ENCODE peak calls at places on chromosomes 6 and 20, in ten cellular contexts. One of them, this sample, is unnamed.

GRCh38 chr6:15839969-15840541 is 177.2 kb upstream of the DTNBP1 start:
- DNase-seq in RWPE1: no peak
- DNase-seq in AG09319: no peak
- DNase-seq in WERI-Rb-1: no peak
- DNase-seq in fibroblast of lung: no peak
- DNase-seq in upper lobe of right lung: no peak
- DNase-seq in foreskin fibroblast: no peak
- DNase-seq in GM10248: no peak
- DNase-seq in coronary artery: no peak
- DNase-seq in omental fat pad: no peak
- DNase-seq in this sample: no peak

GRCh38 chr6:118968416-118968815 is 33.5 kb upstream of the MCM9 start:
- DNase-seq in GM10248: no peak
- DNase-seq in coronary artery: no peak
- DNase-seq in WERI-Rb-1: no peak
- DNase-seq in upper lobe of right lung: no peak
- DNase-seq in omental fat pad: no peak
- DNase-seq in fibroblast of lung: peak
- DNase-seq in foreskin fibroblast: peak
- DNase-seq in RWPE1: no peak
- DNase-seq in AG09319: no peak
- DNase-seq in this sample: peak

GRCh38 chr6:100593522-100593921 is 128.8 kb upstream of the SIM1 start:
- DNase-seq in GM10248: no peak
- DNase-seq in omental fat pad: no peak
- DNase-seq in fibroblast of lung: peak
- DNase-seq in upper lobe of right lung: no peak
- DNase-seq in coronary artery: no peak
- DNase-seq in foreskin fibroblast: no peak
- DNase-seq in AG09319: no peak
- DNase-seq in WERI-Rb-1: no peak
- DNase-seq in RWPE1: no peak
- DNase-seq in this sample: no peak

GRCh38 chr6:116158641-116159040 is 32.7 kb upstream of the COL10A1 start:
- DNase-seq in RWPE1: no peak
- DNase-seq in AG09319: no peak
- DNase-seq in omental fat pad: no peak
- DNase-seq in GM10248: no peak
- DNase-seq in coronary artery: no peak
- DNase-seq in upper lobe of right lung: no peak
- DNase-seq in foreskin fibroblast: peak
- DNase-seq in fibroblast of lung: peak
- DNase-seq in WERI-Rb-1: no peak
- DNase-seq in this sample: peak

GRCh38 chr6:108403260-108403659 is 108.4 kb downstream of the AFG1L start:
- DNase-seq in AG09319: no peak
- DNase-seq in fibroblast of lung: no peak
- DNase-seq in omental fat pad: no peak
- DNase-seq in foreskin fibroblast: no peak
- DNase-seq in upper lobe of right lung: no peak
- DNase-seq in GM10248: no peak
- DNase-seq in coronary artery: no peak
- DNase-seq in RWPE1: no peak
- DNase-seq in WERI-Rb-1: no peak
- DNase-seq in this sample: no peak

GRCh38 chr6:15296249-15296648 is 50.4 kb downstream of the JARID2 start:
- DNase-seq in coronary artery: no peak
- DNase-seq in AG09319: no peak
- DNase-seq in foreskin fibroblast: no peak
- DNase-seq in WERI-Rb-1: no peak
- DNase-seq in omental fat pad: no peak
- DNase-seq in fibroblast of lung: no peak
- DNase-seq in GM10248: no peak
- DNase-seq in RWPE1: no peak
- DNase-seq in upper lobe of right lung: no peak
- DNase-seq in this sample: no peak

GRCh38 chr6:157669747-157670216 is 153.3 kb upstream of the SNX9 start:
- DNase-seq in coronary artery: peak
- DNase-seq in foreskin fibroblast: peak
- DNase-seq in WERI-Rb-1: peak
- DNase-seq in AG09319: peak
- DNase-seq in RWPE1: peak
- DNase-seq in omental fat pad: peak
- DNase-seq in fibroblast of lung: peak
- DNase-seq in upper lobe of right lung: peak
- DNase-seq in GM10248: no peak
- DNase-seq in this sample: peak

GRCh38 chr6:28531479-28532128 is 5.9 kb downstream of the GPX5 start:
- DNase-seq in fibroblast of lung: no peak
- DNase-seq in upper lobe of right lung: no peak
- DNase-seq in omental fat pad: no peak
- DNase-seq in GM10248: no peak
- DNase-seq in foreskin fibroblast: no peak
- DNase-seq in WERI-Rb-1: no peak
- DNase-seq in coronary artery: no peak
- DNase-seq in AG09319: no peak
- DNase-seq in RWPE1: no peak
- DNase-seq in this sample: no peak

GRCh38 chr6:132818404-132819359 is 4.3 kb downstream of the RPS12 start:
- DNase-seq in omental fat pad: no peak
- DNase-seq in AG09319: no peak
- DNase-seq in fibroblast of lung: peak
- DNase-seq in upper lobe of right lung: no peak
- DNase-seq in WERI-Rb-1: no peak
- DNase-seq in RWPE1: no peak
- DNase-seq in coronary artery: no peak
- DNase-seq in foreskin fibroblast: no peak
- DNase-seq in GM10248: no peak
- DNase-seq in this sample: peak

GRCh38 chr6:132817554-132818403 is 3.4 kb downstream of the RPS12 start:
- DNase-seq in WERI-Rb-1: no peak
- DNase-seq in coronary artery: no peak
- DNase-seq in GM10248: no peak
- DNase-seq in AG09319: no peak
- DNase-seq in omental fat pad: no peak
- DNase-seq in fibroblast of lung: no peak
- DNase-seq in upper lobe of right lung: no peak
- DNase-seq in foreskin fibroblast: no peak
- DNase-seq in RWPE1: no peak
- DNase-seq in this sample: no peak

GRCh38 chr6:132814716-132815570 is 574 bp downstream of the RPS12 start:
- DNase-seq in AG09319: no peak
- DNase-seq in GM10248: no peak
- DNase-seq in fibroblast of lung: peak
- DNase-seq in RWPE1: no peak
- DNase-seq in coronary artery: no peak
- DNase-seq in WERI-Rb-1: no peak
- DNase-seq in omental fat pad: no peak
- DNase-seq in upper lobe of right lung: no peak
- DNase-seq in foreskin fibroblast: no peak
- DNase-seq in this sample: no peak

GRCh38 chr6:132819405-132820145 is 5.2 kb downstream of the RPS12 start:
- DNase-seq in RWPE1: peak
- DNase-seq in coronary artery: no peak
- DNase-seq in foreskin fibroblast: no peak
- DNase-seq in fibroblast of lung: peak
- DNase-seq in omental fat pad: no peak
- DNase-seq in WERI-Rb-1: no peak
- DNase-seq in GM10248: no peak
- DNase-seq in upper lobe of right lung: no peak
- DNase-seq in AG09319: no peak
- DNase-seq in this sample: no peak

DNA sequence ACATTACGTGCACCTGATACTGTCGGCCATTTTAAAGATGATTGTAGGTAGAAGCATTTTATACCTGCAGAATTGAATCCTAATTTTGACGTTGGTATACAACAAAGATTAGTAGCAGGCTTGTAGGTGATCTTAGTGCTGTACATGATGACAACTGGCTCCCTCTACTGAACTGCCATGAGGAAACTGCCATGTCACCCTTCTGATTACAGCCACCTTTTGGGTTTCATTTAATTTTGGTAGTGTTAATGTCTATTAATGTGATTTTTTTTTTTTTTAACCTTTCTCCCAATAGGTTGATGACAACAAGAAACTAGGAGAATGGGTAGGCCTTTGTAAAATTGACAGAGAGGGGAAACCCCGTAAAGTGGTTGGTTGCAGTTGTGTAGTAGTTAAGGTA is 2.3 kb downstream of the RPS12 start:
- DNase-seq in RWPE1: no peak
- DNase-seq in AG09319: no peak
- DNase-seq in GM10248: no peak
- DNase-seq in upper lobe of right lung: no peak
- DNase-seq in fibroblast of lung: no peak
- DNase-seq in coronary artery: no peak
- DNase-seq in omental fat pad: no peak
- DNase-seq in foreskin fibroblast: no peak
- DNase-seq in WERI-Rb-1: no peak
- DNase-seq in this sample: no peak
- TF ChIP-seq CTCF in RWPE1: no peak
- TF ChIP-seq CTCF in AG09319: no peak
- TF ChIP-seq CTCF in GM10248: no peak
- TF ChIP-seq CTCF in upper lobe of right lung: no peak
- TF ChIP-seq CTCF in fibroblast of lung: no peak
- TF ChIP-seq CTCF in coronary artery: no peak
- TF ChIP-seq CTCF in omental fat pad: no peak
- TF ChIP-seq CTCF in foreskin fibroblast: no peak
- TF ChIP-seq CTCF in WERI-Rb-1: no peak
- TF ChIP-seq CTCF in this sample: no peak

GRCh38 chr6:35251949-35252348 is 7.6 kb upstream of the ZNF76 start:
- DNase-seq in AG09319: no peak
- DNase-seq in omental fat pad: no peak
- DNase-seq in WERI-Rb-1: no peak
- DNase-seq in GM10248: no peak
- DNase-seq in coronary artery: no peak
- DNase-seq in RWPE1: no peak
- DNase-seq in foreskin fibroblast: no peak
- DNase-seq in upper lobe of right lung: no peak
- DNase-seq in fibroblast of lung: no peak
- DNase-seq in this sample: no peak

GRCh38 chr6:35244551-35244950 is 15.0 kb upstream of the ZNF76 start:
- DNase-seq in AG09319: no peak
- DNase-seq in RWPE1: no peak
- DNase-seq in omental fat pad: no peak
- DNase-seq in WERI-Rb-1: no peak
- DNase-seq in foreskin fibroblast: no peak
- DNase-seq in GM10248: no peak
- DNase-seq in fibroblast of lung: no peak
- DNase-seq in coronary artery: no peak
- DNase-seq in upper lobe of right lung: no peak
- DNase-seq in this sample: no peak

GRCh38 chr6:35248965-35249364 is 10.6 kb upstream of the ZNF76 start:
- DNase-seq in coronary artery: no peak
- DNase-seq in fibroblast of lung: no peak
- DNase-seq in GM10248: no peak
- DNase-seq in AG09319: no peak
- DNase-seq in omental fat pad: no peak
- DNase-seq in foreskin fibroblast: no peak
- DNase-seq in WERI-Rb-1: no peak
- DNase-seq in upper lobe of right lung: no peak
- DNase-seq in RWPE1: no peak
- DNase-seq in this sample: no peak

GRCh38 chr6:35248300-35248699 is 11.2 kb upstream of the ZNF76 start:
- DNase-seq in upper lobe of right lung: no peak
- DNase-seq in omental fat pad: no peak
- DNase-seq in foreskin fibroblast: no peak
- DNase-seq in RWPE1: no peak
- DNase-seq in GM10248: no peak
- DNase-seq in coronary artery: no peak
- DNase-seq in AG09319: no peak
- DNase-seq in WERI-Rb-1: no peak
- DNase-seq in fibroblast of lung: no peak
- DNase-seq in this sample: no peak

DNA sequence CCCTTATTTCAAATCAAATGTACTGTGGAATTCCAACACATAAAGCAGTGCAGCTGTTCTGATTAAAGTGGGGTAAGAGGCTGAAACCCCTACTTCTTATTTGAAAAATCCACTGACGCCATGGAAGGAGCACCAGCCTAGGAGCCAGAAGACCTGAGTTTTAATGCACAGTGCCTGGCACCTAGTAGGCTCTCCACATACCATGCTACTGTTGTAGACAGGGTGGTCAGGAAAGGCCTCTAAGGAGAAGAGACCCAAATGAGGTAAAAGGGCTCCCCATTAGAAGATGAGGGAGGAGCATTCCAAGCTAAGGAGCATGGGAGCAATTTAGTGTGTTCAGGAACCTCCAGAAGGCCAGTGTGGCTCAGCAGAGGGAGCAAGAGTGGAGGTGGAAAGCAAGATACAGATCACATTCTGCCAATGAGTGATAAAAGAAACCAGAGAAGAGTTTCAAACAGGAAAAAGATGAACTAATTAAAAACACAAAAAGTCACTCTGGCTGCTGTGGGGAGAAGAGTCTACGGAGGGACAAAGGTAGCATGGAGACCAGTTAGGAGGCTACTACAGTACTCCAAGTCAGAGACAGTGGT is 11.8 kb upstream of the ZNF76 start:
- DNase-seq in coronary artery: no peak
- DNase-seq in upper lobe of right lung: no peak
- DNase-seq in omental fat pad: no peak
- DNase-seq in WERI-Rb-1: no peak
- DNase-seq in RWPE1: no peak
- DNase-seq in GM10248: peak
- DNase-seq in foreskin fibroblast: no peak
- DNase-seq in fibroblast of lung: no peak
- DNase-seq in AG09319: no peak
- DNase-seq in this sample: peak
- TF ChIP-seq CTCF in coronary artery: no peak
- TF ChIP-seq CTCF in upper lobe of right lung: no peak
- TF ChIP-seq CTCF in omental fat pad: no peak
- TF ChIP-seq CTCF in WERI-Rb-1: no peak
- TF ChIP-seq CTCF in RWPE1: no peak
- TF ChIP-seq CTCF in GM10248: peak
- TF ChIP-seq CTCF in foreskin fibroblast: peak
- TF ChIP-seq CTCF in fibroblast of lung: no peak
- TF ChIP-seq CTCF in AG09319: no peak
- TF ChIP-seq CTCF in this sample: no peak

DNA sequence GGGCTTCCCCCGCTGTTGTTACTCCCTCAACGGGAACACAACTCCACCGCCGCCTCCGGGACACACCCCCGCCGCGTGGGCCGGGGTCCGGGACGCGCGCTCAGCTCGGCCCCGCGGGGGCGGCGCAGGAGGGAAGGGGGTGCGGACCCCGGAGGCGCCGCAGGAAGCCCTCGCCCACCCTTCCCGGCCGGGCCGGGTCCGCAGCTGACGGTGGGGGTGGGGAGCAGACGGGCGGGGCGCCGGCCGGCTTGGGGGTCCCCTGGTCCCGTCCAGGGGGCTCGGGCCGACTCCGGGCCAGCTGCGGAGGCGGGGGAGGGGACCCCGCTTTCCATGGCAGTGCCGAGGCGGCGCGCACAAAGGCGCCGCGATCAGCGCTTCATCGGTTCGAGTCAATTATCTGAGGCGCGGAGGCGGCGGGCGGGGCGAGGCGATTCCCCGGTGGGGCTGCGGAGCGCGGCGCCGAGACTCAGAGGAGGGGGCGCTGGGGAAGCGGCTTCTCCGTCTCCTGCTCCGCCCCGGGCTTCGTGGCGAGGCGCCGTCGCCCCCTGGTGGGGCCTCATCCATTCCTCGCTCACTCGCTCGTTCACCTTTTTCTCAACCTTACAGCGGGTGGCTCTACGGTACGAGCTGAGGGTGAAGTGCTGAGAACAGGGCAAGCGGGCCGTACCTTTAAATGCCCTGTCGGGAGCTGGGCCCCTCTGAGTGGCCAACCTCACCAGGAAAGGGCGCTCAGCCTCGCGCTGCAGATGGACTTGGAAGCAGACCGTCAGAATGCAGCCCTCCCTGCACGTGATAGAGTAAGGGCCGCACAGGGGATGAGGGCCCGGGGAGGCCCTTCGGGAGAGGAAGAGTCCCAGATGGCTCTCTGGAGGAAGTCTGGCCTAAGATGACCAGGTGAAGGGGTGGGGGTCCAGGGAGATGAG is 40.0 kb downstream of the SLC52A3 start:
- DNase-seq in foreskin fibroblast: peak
- DNase-seq in coronary artery: no peak
- DNase-seq in omental fat pad: no peak
- DNase-seq in AG09319: no peak
- DNase-seq in GM10248: peak
- DNase-seq in RWPE1: peak
- DNase-seq in upper lobe of right lung: peak
- DNase-seq in WERI-Rb-1: peak
- DNase-seq in fibroblast of lung: peak
- DNase-seq in this sample: peak
- TF ChIP-seq CTCF in foreskin fibroblast: peak
- TF ChIP-seq CTCF in coronary artery: no peak
- TF ChIP-seq CTCF in omental fat pad: no peak
- TF ChIP-seq CTCF in AG09319: peak
- TF ChIP-seq CTCF in GM10248: peak
- TF ChIP-seq CTCF in RWPE1: peak
- TF ChIP-seq CTCF in upper lobe of right lung: peak
- TF ChIP-seq CTCF in WERI-Rb-1: peak
- TF ChIP-seq CTCF in fibroblast of lung: peak
- TF ChIP-seq CTCF in this sample: peak

GRCh38 chr20:58636983-58637421 is 14.1 kb upstream of the STX16 start:
- DNase-seq in WERI-Rb-1: no peak
- DNase-seq in omental fat pad: no peak
- DNase-seq in coronary artery: no peak
- DNase-seq in foreskin fibroblast: no peak
- DNase-seq in upper lobe of right lung: peak
- DNase-seq in GM10248: no peak
- DNase-seq in RWPE1: no peak
- DNase-seq in AG09319: no peak
- DNase-seq in fibroblast of lung: no peak
- DNase-seq in this sample: no peak

GRCh38 chr20:58637466-58638198 is 13.5 kb upstream of the STX16 start:
- DNase-seq in foreskin fibroblast: no peak
- DNase-seq in RWPE1: no peak
- DNase-seq in upper lobe of right lung: peak
- DNase-seq in AG09319: no peak
- DNase-seq in GM10248: no peak
- DNase-seq in fibroblast of lung: no peak
- DNase-seq in coronary artery: no peak
- DNase-seq in omental fat pad: no peak
- DNase-seq in WERI-Rb-1: no peak
- DNase-seq in this sample: no peak

GRCh38 chr20:58638467-58639181 is 12.5 kb upstream of the STX16 start:
- DNase-seq in foreskin fibroblast: no peak
- DNase-seq in coronary artery: no peak
- DNase-seq in WERI-Rb-1: no peak
- DNase-seq in upper lobe of right lung: peak
- DNase-seq in AG09319: no peak
- DNase-seq in GM10248: no peak
- DNase-seq in fibroblast of lung: no peak
- DNase-seq in omental fat pad: no peak
- DNase-seq in RWPE1: no peak
- DNase-seq in this sample: no peak

GRCh38 chr20:58640446-58640845 is 10.6 kb upstream of the STX16 start:
- DNase-seq in upper lobe of right lung: peak
- DNase-seq in WERI-Rb-1: no peak
- DNase-seq in AG09319: no peak
- DNase-seq in foreskin fibroblast: no peak
- DNase-seq in RWPE1: no peak
- DNase-seq in coronary artery: no peak
- DNase-seq in fibroblast of lung: no peak
- DNase-seq in GM10248: no peak
- DNase-seq in omental fat pad: no peak
- DNase-seq in this sample: peak

GRCh38 chr20:58639182-58640146 is 11.6 kb upstream of the STX16 start:
- DNase-seq in foreskin fibroblast: no peak
- DNase-seq in upper lobe of right lung: peak
- DNase-seq in GM10248: no peak
- DNase-seq in RWPE1: no peak
- DNase-seq in AG09319: no peak
- DNase-seq in omental fat pad: no peak
- DNase-seq in WERI-Rb-1: no peak
- DNase-seq in fibroblast of lung: no peak
- DNase-seq in coronary artery: peak
- DNase-seq in this sample: no peak
- TF ChIP-seq CTCF in foreskin fibroblast: peak
- TF ChIP-seq CTCF in upper lobe of right lung: no peak
- TF ChIP-seq CTCF in GM10248: no peak
- TF ChIP-seq CTCF in RWPE1: no peak
- TF ChIP-seq CTCF in AG09319: peak
- TF ChIP-seq CTCF in omental fat pad: no peak
- TF ChIP-seq CTCF in WERI-Rb-1: peak
- TF ChIP-seq CTCF in fibroblast of lung: peak
- TF ChIP-seq CTCF in coronary artery: no peak
- TF ChIP-seq CTCF in this sample: peak

This sample was measured in HFFc6.